ENCODE peak calls at places on chromosomes 16 and 17, in six cellular contexts. One of them, this sample, is unnamed.

GRCh38 chr17:80261159-80261894 is 675 bp downstream of the RNF213 start:
- DNase-seq in fibroblast of lung: peak; percentile 29
- DNase-seq in fibroblast of mammary gland: peak; percentile 54
- DNase-seq in pancreas: peak; percentile 76
- DNase-seq in AML-193: peak; percentile 66
- DNase-seq in Right ventricle myocardium superior: peak; percentile 68
- DNase-seq in this sample: peak; percentile 69

GRCh38 chr16:57740423-57741071 is 5.0 kb downstream of the KATNB1 start:
- DNase-seq in AML-193: no peak
- DNase-seq in fibroblast of lung: no peak
- DNase-seq in Right ventricle myocardium superior: no peak
- DNase-seq in fibroblast of mammary gland: no peak
- DNase-seq in pancreas: peak; percentile 23
- DNase-seq in this sample: no peak

GRCh38 chr17:77087650-77088454 is 52.9 kb upstream of the SEC14L1 start:
- DNase-seq in fibroblast of mammary gland: no peak
- DNase-seq in AML-193: no peak
- DNase-seq in pancreas: no peak
- DNase-seq in Right ventricle myocardium superior: no peak
- DNase-seq in fibroblast of lung: no peak
- DNase-seq in this sample: no peak

GRCh38 chr17:5003214-5003867 is 5.6 kb downstream of the KIF1C start:
- DNase-seq in Right ventricle myocardium superior: no peak
- DNase-seq in AML-193: no peak
- DNase-seq in fibroblast of mammary gland: no peak
- DNase-seq in fibroblast of lung: no peak
- DNase-seq in pancreas: no peak
- DNase-seq in this sample: no peak

GRCh38 chr17:17204041-17204591 is 2.0 kb downstream of the PLD6 start:
- DNase-seq in Right ventricle myocardium superior: peak; percentile 79
- DNase-seq in fibroblast of lung: no peak
- DNase-seq in pancreas: peak; percentile 65
- DNase-seq in AML-193: no peak
- DNase-seq in fibroblast of mammary gland: no peak
- DNase-seq in this sample: no peak

GRCh38 chr17:69335018-69335417 is 8.1 kb upstream of the ABCA5 start:
- DNase-seq in AML-193: peak; percentile 50
- DNase-seq in Right ventricle myocardium superior: no peak
- DNase-seq in pancreas: no peak
- DNase-seq in fibroblast of mammary gland: peak; percentile 52
- DNase-seq in fibroblast of lung: peak; percentile 39
- DNase-seq in this sample: peak; percentile 8

GRCh38 chr17:48915459-48916282 is 7.5 kb downstream of the UBE2Z start:
- DNase-seq in fibroblast of lung: peak; percentile 84
- DNase-seq in fibroblast of mammary gland: peak; percentile 90
- DNase-seq in Right ventricle myocardium superior: no peak
- DNase-seq in AML-193: no peak
- DNase-seq in pancreas: no peak
- DNase-seq in this sample: peak; percentile 73

GRCh38 chr17:19306160-19307111 is 56.1 kb downstream of the B9D1 start:
- DNase-seq in pancreas: no peak
- DNase-seq in Right ventricle myocardium superior: no peak
- DNase-seq in fibroblast of mammary gland: no peak
- DNase-seq in AML-193: peak; percentile 81
- DNase-seq in fibroblast of lung: no peak
- DNase-seq in this sample: no peak

GRCh38 chr17:51435641-51436091 is 175.3 kb downstream of the UTP18 start:
- DNase-seq in pancreas: peak; percentile 78
- DNase-seq in fibroblast of mammary gland: peak; percentile 8
- DNase-seq in fibroblast of lung: no peak
- DNase-seq in Right ventricle myocardium superior: peak; percentile 52
- DNase-seq in AML-193: peak; percentile 3
- DNase-seq in this sample: peak; percentile 6

GRCh38 chr16:30183236-30183960 is at the start of gene CORO1A:
- DNase-seq in fibroblast of mammary gland: peak; percentile 64
- DNase-seq in fibroblast of lung: peak; percentile 74
- DNase-seq in pancreas: peak; percentile 81
- DNase-seq in Right ventricle myocardium superior: peak; percentile 94
- DNase-seq in AML-193: peak; percentile 66
- DNase-seq in this sample: peak; percentile 75

GRCh38 chr17:40974366-40974765 is 7.6 kb upstream of the KRT39 start:
- DNase-seq in AML-193: no peak
- DNase-seq in fibroblast of mammary gland: no peak
- DNase-seq in Right ventricle myocardium superior: no peak
- DNase-seq in fibroblast of lung: no peak
- DNase-seq in pancreas: no peak
- DNase-seq in this sample: no peak

GRCh38 chr17:66952031-66952524 is 12.4 kb upstream of the CACNG4 start:
- DNase-seq in fibroblast of lung: peak; percentile 94
- DNase-seq in Right ventricle myocardium superior: no peak
- DNase-seq in pancreas: no peak
- DNase-seq in AML-193: no peak
- DNase-seq in fibroblast of mammary gland: no peak
- DNase-seq in this sample: peak; percentile 64

GRCh38 chr17:11535231-11535630 is 63.0 kb upstream of the DNAH9 start:
- DNase-seq in Right ventricle myocardium superior: no peak
- DNase-seq in AML-193: no peak
- DNase-seq in fibroblast of mammary gland: no peak
- DNase-seq in pancreas: no peak
- DNase-seq in fibroblast of lung: no peak
- DNase-seq in this sample: no peak

GRCh38 chr17:66676421-66676820 is 158.5 kb upstream of the CACNG5 start:
- DNase-seq in fibroblast of mammary gland: peak; percentile 25
- DNase-seq in fibroblast of lung: peak; percentile 25
- DNase-seq in Right ventricle myocardium superior: no peak
- DNase-seq in pancreas: peak; percentile 69
- DNase-seq in AML-193: no peak
- DNase-seq in this sample: no peak

GRCh38 chr17:4742629-4743028 is 2.9 kb upstream of the CXCL16 start:
- DNase-seq in Right ventricle myocardium superior: no peak
- DNase-seq in AML-193: no peak
- DNase-seq in pancreas: no peak
- DNase-seq in fibroblast of mammary gland: no peak
- DNase-seq in fibroblast of lung: no peak
- DNase-seq in this sample: no peak

GRCh38 chr16:79623076-79623475 is 22.5 kb upstream of the MAF start:
- DNase-seq in Right ventricle myocardium superior: no peak
- DNase-seq in fibroblast of lung: no peak
- DNase-seq in fibroblast of mammary gland: no peak
- DNase-seq in AML-193: no peak
- DNase-seq in pancreas: no peak
- DNase-seq in this sample: no peak

GRCh38 chr16:5905935-5906334 is 808.3 kb upstream of the EEF2KMT start:
- DNase-seq in fibroblast of mammary gland: no peak
- DNase-seq in fibroblast of lung: peak; percentile 90
- DNase-seq in Right ventricle myocardium superior: no peak
- DNase-seq in pancreas: no peak
- DNase-seq in AML-193: no peak
- DNase-seq in this sample: no peak

GRCh38 chr16:67157106-67157748 is 2.5 kb downstream of the TRADD start:
- DNase-seq in fibroblast of mammary gland: no peak
- DNase-seq in AML-193: no peak
- DNase-seq in Right ventricle myocardium superior: no peak
- DNase-seq in pancreas: no peak
- DNase-seq in fibroblast of lung: no peak
- DNase-seq in this sample: no peak

GRCh38 chr17:5592382-5592781 is 8.1 kb upstream of the NLRP1 start:
- DNase-seq in AML-193: peak; percentile 0
- DNase-seq in fibroblast of mammary gland: peak; percentile 56
- DNase-seq in pancreas: no peak
- DNase-seq in fibroblast of lung: peak; percentile 27
- DNase-seq in Right ventricle myocardium superior: no peak
- DNase-seq in this sample: peak; percentile 32

GRCh38 chr16:56369202-56369601 is 56.1 kb downstream of the AMFR start:
- DNase-seq in pancreas: no peak
- DNase-seq in AML-193: no peak
- DNase-seq in fibroblast of lung: no peak
- DNase-seq in Right ventricle myocardium superior: no peak
- DNase-seq in fibroblast of mammary gland: no peak
- DNase-seq in this sample: no peak

GRCh38 chr17:9907131-9907530 is 2.1 kb upstream of the RCVRN start:
- DNase-seq in Right ventricle myocardium superior: no peak
- DNase-seq in pancreas: no peak
- DNase-seq in fibroblast of lung: no peak
- DNase-seq in AML-193: no peak
- DNase-seq in fibroblast of mammary gland: no peak
- DNase-seq in this sample: no peak

GRCh38 chr17:15444805-15445204 is 22.6 kb downstream of the CDRT4 start:
- DNase-seq in Right ventricle myocardium superior: no peak
- DNase-seq in fibroblast of mammary gland: no peak
- DNase-seq in AML-193: no peak
- DNase-seq in fibroblast of lung: peak; percentile 93
- DNase-seq in pancreas: no peak
- DNase-seq in this sample: no peak

GRCh38 chr17:37791434-37791833 is 46.6 kb upstream of the HNF1B start:
- DNase-seq in fibroblast of mammary gland: peak; percentile 51
- DNase-seq in pancreas: no peak
- DNase-seq in AML-193: peak; percentile 70
- DNase-seq in Right ventricle myocardium superior: no peak
- DNase-seq in fibroblast of lung: peak; percentile 28
- DNase-seq in this sample: no peak

GRCh38 chr16:30352488-30353401 is 2.4 kb downstream of the CD2BP2 start:
- DNase-seq in fibroblast of mammary gland: no peak
- DNase-seq in AML-193: no peak
- DNase-seq in fibroblast of lung: no peak
- DNase-seq in pancreas: no peak
- DNase-seq in Right ventricle myocardium superior: peak; percentile 16
- DNase-seq in this sample: no peak

GRCh38 chr17:48550313-48551205 is 5.7 kb upstream of the HOXB2 start:
- DNase-seq in AML-193: no peak
- DNase-seq in Right ventricle myocardium superior: no peak
- DNase-seq in fibroblast of lung: peak; percentile 41
- DNase-seq in pancreas: no peak
- DNase-seq in fibroblast of mammary gland: no peak
- DNase-seq in this sample: peak; percentile 42

GRCh38 chr17:67452681-67453554 is 75.8 kb downstream of the PITPNC1 start:
- DNase-seq in fibroblast of mammary gland: no peak
- DNase-seq in AML-193: no peak
- DNase-seq in Right ventricle myocardium superior: no peak
- DNase-seq in pancreas: no peak
- DNase-seq in fibroblast of lung: no peak
- DNase-seq in this sample: no peak

This sample was measured in hepatic stellate cell.